ENCODE peak calls at places on chromosomes 16 and 17, in five cellular contexts. U is spleen; E is COR-L47; H is neural progenitor cell; R is CD8-positive, alpha-beta T cell. L is an unnamed sample.

GRCh38 chr17:83132251-83133081 is 53.1 kb downstream of the METRNL start:
- DNase-seq in H (no peak), E (no peak), U (peak), R (no peak), L (no peak)

GRCh38 chr17:77327566-77328463 is 187.0 kb downstream of the SEC14L1 start:
- DNase-seq in H (no peak), R (no peak), U (peak), E (no peak), L (no peak)

GRCh38 chr17:49597928-49598655 is 22.4 kb downstream of the NXPH3 start:
- DNase-seq in U (no peak), H (no peak), R (no peak), E (no peak), L (no peak)

GRCh38 chr16:25063102-25063501 is 47.9 kb upstream of the ARHGAP17 start:
- DNase-seq in U (no peak), H (no peak), R (no peak), E (no peak), L (peak)

GRCh38 chr16:87706278-87707000 is 59.3 kb downstream of the KLHDC4 start:
- DNase-seq in U (no peak), E (peak), H (peak), R (no peak), L (no peak)

GRCh38 chr17:61453563-61453962 is 1.3 kb downstream of the TBX4 start:
- DNase-seq in H (no peak), R (no peak), E (no peak), U (no peak), L (no peak)

GRCh38 chr17:40124279-40125141 is 2.7 kb downstream of the MSL1 start:
- DNase-seq in R (no peak), E (peak), U (no peak), H (no peak), L (no peak)

GRCh38 chr16:4381072-4381934 is 9.7 kb downstream of the VASN start:
- DNase-seq in E (no peak), U (peak), H (no peak), R (no peak), L (no peak)

GRCh38 chr17:74043976-74044375 is 159.5 kb upstream of the RPL38 start:
- DNase-seq in E (no peak), R (no peak), H (no peak), U (no peak), L (no peak)

GRCh38 chr17:9255838-9256237 is 234.5 kb downstream of the NTN1 start:
- DNase-seq in H (no peak), R (no peak), E (no peak), U (no peak), L (no peak)

GRCh38 chr17:1449412-1449967 is 6.5 kb downstream of the CRK start:
- DNase-seq in E (no peak), U (no peak), R (no peak), H (no peak), L (no peak)